ENCODE peak calls at places on chromosomes 5 and 9, in four cellular contexts. One of them, this sample, is unnamed.

GRCh38 chr5:139951296-139951924 is 91.7 kb downstream of the NRG2 start:
- DNase-seq in activated CD4-positive, CD25-positive, alpha-beta regulatory T cell treated with anti-CD3 and anti-CD28 coated beads, Interleukin-2, amount 50 U/mL, for 16 hours: no peak
- DNase-seq in posterior cingulate gyrus: no peak
- DNase-seq in glutamatergic neuron: no peak
- DNase-seq in this sample: no peak

GRCh38 chr5:115381911-115382662 is 85.6 kb upstream of the CCDC112 start:
- DNase-seq in activated CD4-positive, CD25-positive, alpha-beta regulatory T cell treated with anti-CD3 and anti-CD28 coated beads, Interleukin-2, amount 50 U/mL, for 16 hours: no peak
- DNase-seq in glutamatergic neuron: no peak
- DNase-seq in posterior cingulate gyrus: no peak
- DNase-seq in this sample: no peak

GRCh38 chr9:106929471-106930198 is 66.7 kb downstream of the ZNF462 start:
- DNase-seq in posterior cingulate gyrus: no peak
- DNase-seq in activated CD4-positive, CD25-positive, alpha-beta regulatory T cell treated with anti-CD3 and anti-CD28 coated beads, Interleukin-2, amount 50 U/mL, for 16 hours: no peak
- DNase-seq in glutamatergic neuron: no peak
- DNase-seq in this sample: no peak

GRCh38 chr9:137023157-137023556 is 4.9 kb downstream of the ABCA2 start:
- DNase-seq in activated CD4-positive, CD25-positive, alpha-beta regulatory T cell treated with anti-CD3 and anti-CD28 coated beads, Interleukin-2, amount 50 U/mL, for 16 hours: no peak
- DNase-seq in glutamatergic neuron: no peak
- DNase-seq in posterior cingulate gyrus: no peak
- DNase-seq in this sample: no peak

GRCh38 chr9:98187926-98188325 is 4.5 kb downstream of the CORO2A start:
- DNase-seq in glutamatergic neuron: no peak
- DNase-seq in posterior cingulate gyrus: no peak
- DNase-seq in activated CD4-positive, CD25-positive, alpha-beta regulatory T cell treated with anti-CD3 and anti-CD28 coated beads, Interleukin-2, amount 50 U/mL, for 16 hours: no peak
- DNase-seq in this sample: no peak

GRCh38 chr9:83544002-83544698 is 5.9 kb upstream of the FRMD3 start:
- DNase-seq in activated CD4-positive, CD25-positive, alpha-beta regulatory T cell treated with anti-CD3 and anti-CD28 coated beads, Interleukin-2, amount 50 U/mL, for 16 hours: no peak
- DNase-seq in glutamatergic neuron: no peak
- DNase-seq in posterior cingulate gyrus: no peak
- DNase-seq in this sample: peak; percentile 89

GRCh38 chr9:71830929-71831328 is 62.6 kb upstream of the CEMIP2 start:
- DNase-seq in glutamatergic neuron: no peak
- DNase-seq in posterior cingulate gyrus: no peak
- DNase-seq in activated CD4-positive, CD25-positive, alpha-beta regulatory T cell treated with anti-CD3 and anti-CD28 coated beads, Interleukin-2, amount 50 U/mL, for 16 hours: no peak
- DNase-seq in this sample: no peak

GRCh38 chr9:131382850-131383729 is 10.8 kb upstream of the PRRC2B start:
- DNase-seq in activated CD4-positive, CD25-positive, alpha-beta regulatory T cell treated with anti-CD3 and anti-CD28 coated beads, Interleukin-2, amount 50 U/mL, for 16 hours: no peak
- DNase-seq in glutamatergic neuron: no peak
- DNase-seq in posterior cingulate gyrus: no peak
- DNase-seq in this sample: peak; percentile 77

GRCh38 chr5:138334867-138335447 is 3.1 kb upstream of the FAM53C start:
- DNase-seq in activated CD4-positive, CD25-positive, alpha-beta regulatory T cell treated with anti-CD3 and anti-CD28 coated beads, Interleukin-2, amount 50 U/mL, for 16 hours: no peak
- DNase-seq in glutamatergic neuron: no peak
- DNase-seq in posterior cingulate gyrus: no peak
- DNase-seq in this sample: no peak

GRCh38 chr5:151244210-151244609 is 8.8 kb upstream of the GM2A start:
- DNase-seq in activated CD4-positive, CD25-positive, alpha-beta regulatory T cell treated with anti-CD3 and anti-CD28 coated beads, Interleukin-2, amount 50 U/mL, for 16 hours: no peak
- DNase-seq in posterior cingulate gyrus: no peak
- DNase-seq in glutamatergic neuron: no peak
- DNase-seq in this sample: no peak

GRCh38 chr9:124779368-124780059 is 2.6 kb downstream of the OLFML2A start:
- DNase-seq in posterior cingulate gyrus: no peak
- DNase-seq in activated CD4-positive, CD25-positive, alpha-beta regulatory T cell treated with anti-CD3 and anti-CD28 coated beads, Interleukin-2, amount 50 U/mL, for 16 hours: no peak
- DNase-seq in glutamatergic neuron: no peak
- DNase-seq in this sample: no peak

GRCh38 chr5:43485406-43485805 is 1.7 kb upstream of the TMEM267 start:
- DNase-seq in activated CD4-positive, CD25-positive, alpha-beta regulatory T cell treated with anti-CD3 and anti-CD28 coated beads, Interleukin-2, amount 50 U/mL, for 16 hours: no peak
- DNase-seq in glutamatergic neuron: no peak
- DNase-seq in posterior cingulate gyrus: no peak
- DNase-seq in this sample: no peak

GRCh38 chr5:67476995-67477394 is 280.4 kb upstream of the CD180 start:
- DNase-seq in posterior cingulate gyrus: no peak
- DNase-seq in activated CD4-positive, CD25-positive, alpha-beta regulatory T cell treated with anti-CD3 and anti-CD28 coated beads, Interleukin-2, amount 50 U/mL, for 16 hours: no peak
- DNase-seq in glutamatergic neuron: no peak
- DNase-seq in this sample: no peak

GRCh38 chr5:131386779-131387178 is 122.9 kb downstream of the CDC42SE2 start:
- DNase-seq in glutamatergic neuron: no peak
- DNase-seq in posterior cingulate gyrus: no peak
- DNase-seq in activated CD4-positive, CD25-positive, alpha-beta regulatory T cell treated with anti-CD3 and anti-CD28 coated beads, Interleukin-2, amount 50 U/mL, for 16 hours: no peak
- DNase-seq in this sample: no peak

GRCh38 chr5:54825005-54825404 is 160.4 kb downstream of the ESM1 start:
- DNase-seq in activated CD4-positive, CD25-positive, alpha-beta regulatory T cell treated with anti-CD3 and anti-CD28 coated beads, Interleukin-2, amount 50 U/mL, for 16 hours: no peak
- DNase-seq in glutamatergic neuron: no peak
- DNase-seq in posterior cingulate gyrus: no peak
- DNase-seq in this sample: no peak

GRCh38 chr5:90355635-90356034 is 53.9 kb downstream of the CETN3 start:
- DNase-seq in glutamatergic neuron: no peak
- DNase-seq in posterior cingulate gyrus: no peak
- DNase-seq in activated CD4-positive, CD25-positive, alpha-beta regulatory T cell treated with anti-CD3 and anti-CD28 coated beads, Interleukin-2, amount 50 U/mL, for 16 hours: no peak
- DNase-seq in this sample: no peak

GRCh38 chr5:16520806-16521205 is 55.2 kb upstream of the ZNF622 start:
- DNase-seq in posterior cingulate gyrus: no peak
- DNase-seq in glutamatergic neuron: no peak
- DNase-seq in activated CD4-positive, CD25-positive, alpha-beta regulatory T cell treated with anti-CD3 and anti-CD28 coated beads, Interleukin-2, amount 50 U/mL, for 16 hours: no peak
- DNase-seq in this sample: no peak

GRCh38 chr5:112886975-112887374 is 25.9 kb downstream of the SRP19 start:
- DNase-seq in posterior cingulate gyrus: no peak
- DNase-seq in glutamatergic neuron: no peak
- DNase-seq in activated CD4-positive, CD25-positive, alpha-beta regulatory T cell treated with anti-CD3 and anti-CD28 coated beads, Interleukin-2, amount 50 U/mL, for 16 hours: no peak
- DNase-seq in this sample: no peak

GRCh38 chr5:14332746-14333145 is 189.6 kb downstream of the TRIO start:
- DNase-seq in activated CD4-positive, CD25-positive, alpha-beta regulatory T cell treated with anti-CD3 and anti-CD28 coated beads, Interleukin-2, amount 50 U/mL, for 16 hours: no peak
- DNase-seq in glutamatergic neuron: no peak
- DNase-seq in posterior cingulate gyrus: no peak
- DNase-seq in this sample: no peak

GRCh38 chr5:36444582-36444999 is 142.9 kb upstream of the RANBP3L start:
- DNase-seq in activated CD4-positive, CD25-positive, alpha-beta regulatory T cell treated with anti-CD3 and anti-CD28 coated beads, Interleukin-2, amount 50 U/mL, for 16 hours: no peak
- DNase-seq in posterior cingulate gyrus: no peak
- DNase-seq in glutamatergic neuron: no peak
- DNase-seq in this sample: no peak

GRCh38 chr5:177600458-177601018 is 606 bp downstream of the B4GALT7 start:
- DNase-seq in posterior cingulate gyrus: no peak
- DNase-seq in activated CD4-positive, CD25-positive, alpha-beta regulatory T cell treated with anti-CD3 and anti-CD28 coated beads, Interleukin-2, amount 50 U/mL, for 16 hours: no peak
- DNase-seq in glutamatergic neuron: no peak
- DNase-seq in this sample: peak; percentile 76

GRCh38 chr9:98332405-98332831 is 77.0 kb upstream of the TBC1D2 start:
- DNase-seq in activated CD4-positive, CD25-positive, alpha-beta regulatory T cell treated with anti-CD3 and anti-CD28 coated beads, Interleukin-2, amount 50 U/mL, for 16 hours: no peak
- DNase-seq in posterior cingulate gyrus: no peak
- DNase-seq in glutamatergic neuron: no peak
- DNase-seq in this sample: no peak

GRCh38 chr9:72539824-72540347 is 18.5 kb downstream of the TMC1 start:
- DNase-seq in activated CD4-positive, CD25-positive, alpha-beta regulatory T cell treated with anti-CD3 and anti-CD28 coated beads, Interleukin-2, amount 50 U/mL, for 16 hours: no peak
- DNase-seq in glutamatergic neuron: no peak
- DNase-seq in posterior cingulate gyrus: no peak
- DNase-seq in this sample: no peak

GRCh38 chr9:134717793-134718645 is 76.4 kb downstream of the COL5A1 start:
- DNase-seq in glutamatergic neuron: no peak
- DNase-seq in activated CD4-positive, CD25-positive, alpha-beta regulatory T cell treated with anti-CD3 and anti-CD28 coated beads, Interleukin-2, amount 50 U/mL, for 16 hours: no peak
- DNase-seq in posterior cingulate gyrus: no peak
- DNase-seq in this sample: no peak

GRCh38 chr5:158658439-158659230 is 441.1 kb downstream of the EBF1 start:
- DNase-seq in glutamatergic neuron: no peak
- DNase-seq in posterior cingulate gyrus: no peak
- DNase-seq in activated CD4-positive, CD25-positive, alpha-beta regulatory T cell treated with anti-CD3 and anti-CD28 coated beads, Interleukin-2, amount 50 U/mL, for 16 hours: no peak
- DNase-seq in this sample: no peak

GRCh38 chr5:178307266-178308045 is 74.9 kb upstream of the PHYKPL start:
- DNase-seq in activated CD4-positive, CD25-positive, alpha-beta regulatory T cell treated with anti-CD3 and anti-CD28 coated beads, Interleukin-2, amount 50 U/mL, for 16 hours: no peak
- DNase-seq in posterior cingulate gyrus: peak; percentile 24
- DNase-seq in glutamatergic neuron: peak; percentile 20
- DNase-seq in this sample: no peak

GRCh38 chr5:171855265-171855664 is 69.6 kb downstream of the SMIM23 start:
- DNase-seq in posterior cingulate gyrus: no peak
- DNase-seq in activated CD4-positive, CD25-positive, alpha-beta regulatory T cell treated with anti-CD3 and anti-CD28 coated beads, Interleukin-2, amount 50 U/mL, for 16 hours: no peak
- DNase-seq in glutamatergic neuron: no peak
- DNase-seq in this sample: no peak

GRCh38 chr5:17379188-17379951 is 118.7 kb upstream of the TAF11L2 start:
- DNase-seq in glutamatergic neuron: peak; percentile 55
- DNase-seq in activated CD4-positive, CD25-positive, alpha-beta regulatory T cell treated with anti-CD3 and anti-CD28 coated beads, Interleukin-2, amount 50 U/mL, for 16 hours: no peak
- DNase-seq in posterior cingulate gyrus: no peak
- DNase-seq in this sample: no peak

GRCh38 chr9:121239071-121239470 is 28.9 kb upstream of the GSN start:
- DNase-seq in posterior cingulate gyrus: no peak
- DNase-seq in glutamatergic neuron: no peak
- DNase-seq in activated CD4-positive, CD25-positive, alpha-beta regulatory T cell treated with anti-CD3 and anti-CD28 coated beads, Interleukin-2, amount 50 U/mL, for 16 hours: no peak
- DNase-seq in this sample: peak; percentile 81

GRCh38 chr9:128712451-128713410 is 10.4 kb downstream of the PKN3 start:
- DNase-seq in posterior cingulate gyrus: no peak
- DNase-seq in glutamatergic neuron: no peak
- DNase-seq in activated CD4-positive, CD25-positive, alpha-beta regulatory T cell treated with anti-CD3 and anti-CD28 coated beads, Interleukin-2, amount 50 U/mL, for 16 hours: no peak
- DNase-seq in this sample: no peak

GRCh38 chr9:136416427-136416826 is 6.0 kb downstream of the PMPCA start:
- DNase-seq in activated CD4-positive, CD25-positive, alpha-beta regulatory T cell treated with anti-CD3 and anti-CD28 coated beads, Interleukin-2, amount 50 U/mL, for 16 hours: no peak
- DNase-seq in posterior cingulate gyrus: no peak
- DNase-seq in glutamatergic neuron: no peak
- DNase-seq in this sample: no peak

GRCh38 chr5:19920761-19921160 is 67.2 kb downstream of the CDH18 start:
- DNase-seq in activated CD4-positive, CD25-positive, alpha-beta regulatory T cell treated with anti-CD3 and anti-CD28 coated beads, Interleukin-2, amount 50 U/mL, for 16 hours: no peak
- DNase-seq in glutamatergic neuron: no peak
- DNase-seq in posterior cingulate gyrus: no peak
- DNase-seq in this sample: no peak

GRCh38 chr5:132272341-132273210 is 15.1 kb downstream of the PDLIM4 start:
- DNase-seq in posterior cingulate gyrus: no peak
- DNase-seq in glutamatergic neuron: peak; percentile 89
- DNase-seq in activated CD4-positive, CD25-positive, alpha-beta regulatory T cell treated with anti-CD3 and anti-CD28 coated beads, Interleukin-2, amount 50 U/mL, for 16 hours: peak; percentile 45
- DNase-seq in this sample: peak; percentile 79

GRCh38 chr5:12095808-12096281 is 191.6 kb upstream of the CTNND2 start:
- DNase-seq in posterior cingulate gyrus: no peak
- DNase-seq in activated CD4-positive, CD25-positive, alpha-beta regulatory T cell treated with anti-CD3 and anti-CD28 coated beads, Interleukin-2, amount 50 U/mL, for 16 hours: no peak
- DNase-seq in glutamatergic neuron: no peak
- DNase-seq in this sample: peak; percentile 88

GRCh38 chr5:151684690-151685361 is 1.9 kb downstream of the SPARC start:
- DNase-seq in activated CD4-positive, CD25-positive, alpha-beta regulatory T cell treated with anti-CD3 and anti-CD28 coated beads, Interleukin-2, amount 50 U/mL, for 16 hours: no peak
- DNase-seq in glutamatergic neuron: no peak
- DNase-seq in posterior cingulate gyrus: no peak
- DNase-seq in this sample: peak; percentile 82

GRCh38 chr9:72412483-72413040 is 47.6 kb upstream of the ZFAND5 start:
- DNase-seq in activated CD4-positive, CD25-positive, alpha-beta regulatory T cell treated with anti-CD3 and anti-CD28 coated beads, Interleukin-2, amount 50 U/mL, for 16 hours: no peak
- DNase-seq in glutamatergic neuron: no peak
- DNase-seq in posterior cingulate gyrus: no peak
- DNase-seq in this sample: no peak

GRCh38 chr5:124806026-124806856 is 59.8 kb upstream of the ZNF608 start:
- DNase-seq in activated CD4-positive, CD25-positive, alpha-beta regulatory T cell treated with anti-CD3 and anti-CD28 coated beads, Interleukin-2, amount 50 U/mL, for 16 hours: no peak
- DNase-seq in posterior cingulate gyrus: no peak
- DNase-seq in glutamatergic neuron: peak; percentile 48
- DNase-seq in this sample: no peak

GRCh38 chr9:93588641-93589609 is 12.5 kb downstream of the PHF2 start:
- DNase-seq in activated CD4-positive, CD25-positive, alpha-beta regulatory T cell treated with anti-CD3 and anti-CD28 coated beads, Interleukin-2, amount 50 U/mL, for 16 hours: no peak
- DNase-seq in glutamatergic neuron: no peak
- DNase-seq in posterior cingulate gyrus: no peak
- DNase-seq in this sample: no peak

GRCh38 chr5:168132186-168132585 is 159.3 kb upstream of the WWC1 start:
- DNase-seq in posterior cingulate gyrus: no peak
- DNase-seq in activated CD4-positive, CD25-positive, alpha-beta regulatory T cell treated with anti-CD3 and anti-CD28 coated beads, Interleukin-2, amount 50 U/mL, for 16 hours: no peak
- DNase-seq in glutamatergic neuron: no peak
- DNase-seq in this sample: no peak

GRCh38 chr5:18797241-18797640 is 1163.0 kb downstream of the TAF11L14 start:
- DNase-seq in glutamatergic neuron: no peak
- DNase-seq in activated CD4-positive, CD25-positive, alpha-beta regulatory T cell treated with anti-CD3 and anti-CD28 coated beads, Interleukin-2, amount 50 U/mL, for 16 hours: no peak
- DNase-seq in posterior cingulate gyrus: no peak
- DNase-seq in this sample: no peak

This sample was measured in trophoblast cell.